ENCODE peak calls at places on chromosomes 7 and 10, in five cellular contexts. One of them, this sample, is unnamed.

GRCh38 chr10:123633106-123633505 is 33.0 kb upstream of the GPR26 start:
- DNase-seq in HepG2: no peak
- DNase-seq in SK-N-SH: no peak
- DNase-seq in GM12878: no peak
- DNase-seq in K562: no peak
- DNase-seq in this sample: no peak

GRCh38 chr7:75599244-75599771 is 107.2 kb downstream of the SPDYE5 start:
- DNase-seq in HepG2: no peak
- DNase-seq in SK-N-SH: peak
- DNase-seq in GM12878: no peak
- DNase-seq in K562: no peak
- DNase-seq in this sample: no peak

GRCh38 chr7:100019908-100020307 is 4.5 kb downstream of the ZKSCAN1 start:
- DNase-seq in HepG2: no peak
- DNase-seq in SK-N-SH: no peak
- DNase-seq in GM12878: no peak
- DNase-seq in K562: no peak
- DNase-seq in this sample: no peak

GRCh38 chr7:155864271-155864985 is 52.2 kb upstream of the SHH start:
- DNase-seq in HepG2: no peak
- DNase-seq in SK-N-SH: no peak
- DNase-seq in GM12878: no peak
- DNase-seq in K562: no peak
- DNase-seq in this sample: no peak

GRCh38 chr7:155340721-155341120 is 43.0 kb downstream of the INSIG1 start:
- DNase-seq in HepG2: no peak
- DNase-seq in SK-N-SH: no peak
- DNase-seq in GM12878: no peak
- DNase-seq in K562: no peak
- DNase-seq in this sample: no peak

GRCh38 chr7:157272351-157273207 is 64.2 kb upstream of the DNAJB6 start:
- DNase-seq in HepG2: no peak
- DNase-seq in SK-N-SH: peak
- DNase-seq in GM12878: no peak
- DNase-seq in K562: no peak
- DNase-seq in this sample: no peak

GRCh38 chr7:14207711-14208110 is 218.2 kb upstream of the ETV1 start:
- DNase-seq in HepG2: no peak
- DNase-seq in SK-N-SH: no peak
- DNase-seq in GM12878: no peak
- DNase-seq in K562: no peak
- DNase-seq in this sample: no peak

GRCh38 chr10:116669832-116670644 is 49.3 kb downstream of the PNLIPRP2 start:
- DNase-seq in HepG2: peak
- DNase-seq in SK-N-SH: peak
- DNase-seq in GM12878: no peak
- DNase-seq in K562: peak
- DNase-seq in this sample: peak

GRCh38 chr7:100370303-100370702 is 3.0 kb upstream of the PILRA start:
- DNase-seq in HepG2: no peak
- DNase-seq in SK-N-SH: no peak
- DNase-seq in GM12878: no peak
- DNase-seq in K562: no peak
- DNase-seq in this sample: no peak

GRCh38 chr7:90595801-90596683 is at the start of gene CDK14:
- DNase-seq in HepG2: peak
- DNase-seq in SK-N-SH: peak
- DNase-seq in GM12878: no peak
- DNase-seq in K562: peak
- DNase-seq in this sample: peak

GRCh38 chr10:77599651-77600050 is 38.0 kb downstream of the KCNMA1 start:
- DNase-seq in HepG2: no peak
- DNase-seq in SK-N-SH: no peak
- DNase-seq in GM12878: no peak
- DNase-seq in K562: no peak
- DNase-seq in this sample: no peak

GRCh38 chr7:141600139-141600538 is 48.9 kb downstream of the AGK start:
- DNase-seq in HepG2: peak
- DNase-seq in SK-N-SH: no peak
- DNase-seq in GM12878: no peak
- DNase-seq in K562: no peak
- DNase-seq in this sample: no peak

GRCh38 chr7:90777075-90777864 is 181.1 kb downstream of the CDK14 start:
- DNase-seq in HepG2: no peak
- DNase-seq in SK-N-SH: no peak
- DNase-seq in GM12878: peak
- DNase-seq in K562: no peak
- DNase-seq in this sample: no peak

GRCh38 chr7:102431617-102432298 is 1.6 kb upstream of the ORAI2 start:
- DNase-seq in HepG2: peak
- DNase-seq in SK-N-SH: no peak
- DNase-seq in GM12878: no peak
- DNase-seq in K562: peak
- DNase-seq in this sample: no peak

GRCh38 chr7:151837285-151838042 is 39.5 kb downstream of the PRKAG2 start:
- DNase-seq in HepG2: no peak
- DNase-seq in SK-N-SH: no peak
- DNase-seq in GM12878: no peak
- DNase-seq in K562: no peak
- DNase-seq in this sample: peak

GRCh38 chr7:92527300-92528187 is 776 bp downstream of the PEX1 start:
- DNase-seq in HepG2: peak
- DNase-seq in SK-N-SH: peak
- DNase-seq in GM12878: peak
- DNase-seq in K562: peak
- DNase-seq in this sample: peak

GRCh38 chr10:110487411-110488123 is 10.1 kb upstream of the DUSP5 start:
- DNase-seq in HepG2: peak
- DNase-seq in SK-N-SH: no peak
- DNase-seq in GM12878: no peak
- DNase-seq in K562: no peak
- DNase-seq in this sample: no peak

GRCh38 chr10:90857635-90858488 is at the start of gene HTR7:
- DNase-seq in HepG2: peak
- DNase-seq in SK-N-SH: peak
- DNase-seq in GM12878: no peak
- DNase-seq in K562: peak
- DNase-seq in this sample: peak

GRCh38 chr7:13036256-13036765 is 348.9 kb downstream of the ARL4A start:
- DNase-seq in HepG2: no peak
- DNase-seq in SK-N-SH: no peak
- DNase-seq in GM12878: no peak
- DNase-seq in K562: no peak
- DNase-seq in this sample: no peak

GRCh38 chr10:97708976-97709745 is 4.4 kb upstream of the MARVELD1 start:
- DNase-seq in HepG2: peak
- DNase-seq in SK-N-SH: peak
- DNase-seq in GM12878: no peak
- DNase-seq in K562: no peak
- DNase-seq in this sample: peak
- TF ChIP-seq FOXM1 in HepG2: no peak
- TF ChIP-seq FOXM1 in SK-N-SH: no peak
- TF ChIP-seq FOXM1 in GM12878: no peak
- TF ChIP-seq FOXM1 in K562: no peak
- TF ChIP-seq FOXM1 in this sample: no peak

GRCh38 chr10:61857746-61858145 is 43.8 kb upstream of the ARID5B start:
- DNase-seq in HepG2: no peak
- DNase-seq in SK-N-SH: no peak
- DNase-seq in GM12878: no peak
- DNase-seq in K562: no peak
- DNase-seq in this sample: no peak
- TF ChIP-seq FOXM1 in HepG2: no peak
- TF ChIP-seq FOXM1 in SK-N-SH: no peak
- TF ChIP-seq FOXM1 in GM12878: no peak
- TF ChIP-seq FOXM1 in K562: no peak
- TF ChIP-seq FOXM1 in this sample: no peak

GRCh38 chr7:143385891-143386781 is 5.0 kb downstream of the ZYX start:
- DNase-seq in HepG2: no peak
- DNase-seq in SK-N-SH: no peak
- DNase-seq in GM12878: no peak
- DNase-seq in K562: no peak
- DNase-seq in this sample: no peak
- TF ChIP-seq FOXM1 in HepG2: no peak
- TF ChIP-seq FOXM1 in SK-N-SH: no peak
- TF ChIP-seq FOXM1 in GM12878: no peak
- TF ChIP-seq FOXM1 in K562: no peak
- TF ChIP-seq FOXM1 in this sample: no peak

DNA sequence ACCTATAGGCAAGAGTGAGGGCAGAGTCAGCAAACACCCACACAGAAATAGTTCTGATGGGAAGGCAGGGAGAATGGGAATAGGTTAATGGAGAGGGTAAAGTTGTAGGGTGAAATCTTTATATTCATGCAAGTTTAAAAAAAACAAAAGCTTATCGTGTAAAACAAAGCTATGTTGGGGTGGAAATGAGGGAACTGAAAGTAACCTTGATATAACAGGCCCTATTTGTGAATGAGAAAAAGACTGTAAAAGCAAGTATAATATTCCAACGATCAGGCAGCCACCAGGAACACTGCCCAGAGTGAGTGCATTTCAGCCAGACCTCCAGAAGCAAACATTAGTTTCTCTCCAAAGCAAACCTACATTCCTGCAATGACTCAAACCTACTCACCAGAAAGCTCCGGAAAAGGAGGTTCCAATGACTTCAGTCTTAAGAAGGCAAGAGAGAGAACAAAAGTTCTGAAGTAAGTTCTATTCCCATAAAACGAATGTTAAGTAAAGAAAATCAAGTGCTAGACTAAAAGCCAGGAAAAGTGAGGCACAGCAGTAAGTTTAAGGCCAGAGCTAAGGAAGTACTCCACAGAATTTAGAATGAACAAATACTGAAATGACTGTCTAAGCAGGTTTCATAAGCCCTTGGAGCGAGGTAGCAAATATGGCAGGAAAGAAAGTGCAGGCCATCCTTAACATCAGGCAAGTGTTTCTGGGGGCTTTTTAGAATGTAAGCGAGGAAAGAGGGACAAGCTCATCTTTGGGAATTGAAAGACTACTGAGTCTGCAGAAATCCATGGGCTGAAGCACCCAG is 493.2 kb downstream of the XPNPEP1 start:
- DNase-seq in HepG2: no peak
- DNase-seq in SK-N-SH: no peak
- DNase-seq in GM12878: no peak
- DNase-seq in K562: no peak
- DNase-seq in this sample: no peak
- TF ChIP-seq FOXM1 in HepG2: no peak
- TF ChIP-seq FOXM1 in SK-N-SH: no peak
- TF ChIP-seq FOXM1 in GM12878: no peak
- TF ChIP-seq FOXM1 in K562: no peak
- TF ChIP-seq FOXM1 in this sample: no peak

DNA sequence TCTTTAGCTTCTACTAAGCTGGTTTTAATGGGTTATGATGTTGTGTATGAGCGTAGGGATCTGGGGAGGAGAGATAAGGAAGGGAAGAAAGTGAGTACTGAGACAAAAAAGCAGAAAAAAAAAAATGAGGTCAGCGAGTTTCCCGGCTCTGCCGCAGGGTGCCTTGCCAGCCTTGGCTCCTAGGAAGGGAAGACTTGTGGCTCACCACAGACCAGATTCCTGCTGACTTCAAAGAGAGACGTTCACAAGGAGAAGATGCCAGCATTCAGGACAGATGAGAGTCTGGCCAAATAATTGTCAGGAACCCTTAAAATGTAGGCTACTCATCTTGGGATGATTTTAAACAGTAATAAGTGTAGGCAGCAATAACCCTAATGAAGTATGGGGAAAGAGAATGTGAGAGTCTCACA is 11.4 kb upstream of the FAS start:
- DNase-seq in HepG2: no peak
- DNase-seq in SK-N-SH: no peak
- DNase-seq in GM12878: no peak
- DNase-seq in K562: peak
- DNase-seq in this sample: peak
- TF ChIP-seq FOXM1 in HepG2: no peak
- TF ChIP-seq FOXM1 in SK-N-SH: no peak
- TF ChIP-seq FOXM1 in GM12878: no peak
- TF ChIP-seq FOXM1 in K562: no peak
- TF ChIP-seq FOXM1 in this sample: no peak